ENCODE peak calls at places on chromosomes 7 and 10, in seven cellular contexts. V, K, D, W, F, X and A are unnamed samples.

GRCh38 chr10:73183882-73184281 is 16.0 kb downstream of the FAM149B1 start:
- DNase-seq in V (no peak), K (no peak), D (no peak), W (no peak), F (no peak), X (no peak), A (no peak)

GRCh38 chr7:42677751-42678231 is 234.1 kb downstream of the C7orf25 start:
- DNase-seq in V (no peak), K (no peak), D (no peak), W (no peak), F (no peak), X (no peak), A (no peak)

GRCh38 chr7:135672560-135673359 is 10.4 kb downstream of the STMP1 start:
- DNase-seq in V (peak), K (no peak), D (no peak), W (no peak), F (no peak), X (peak), A (no peak)

GRCh38 chr7:157276731-157277562 is 59.9 kb upstream of the DNAJB6 start:
- DNase-seq in V (peak), K (no peak), D (no peak), W (no peak), F (no peak), X (no peak), A (no peak)

GRCh38 chr7:124801330-124801895 is 35.8 kb upstream of the GPR37 start:
- DNase-seq in V (no peak), K (no peak), D (no peak), W (no peak), F (no peak), X (no peak), A (no peak)

GRCh38 chr10:112811741-112812551 is 138.1 kb upstream of the TCF7L2 start:
- DNase-seq in V (no peak), K (no peak), D (peak), W (no peak), F (no peak), X (no peak), A (peak)

GRCh38 chr10:81179805-81180452 is 642.2 kb downstream of the SH2D4B start:
- DNase-seq in V (peak), K (no peak), D (peak), W (no peak), F (no peak), X (peak), A (no peak)

GRCh38 chr7:131950758-131951157 is 394.3 kb upstream of the PODXL start:
- DNase-seq in V (no peak), K (no peak), D (no peak), W (no peak), F (no peak), X (no peak), A (no peak)

GRCh38 chr7:22647451-22648257 is 79.3 kb upstream of the IL6 start:
- DNase-seq in V (no peak), K (no peak), D (no peak), W (no peak), F (no peak), X (no peak), A (no peak)

GRCh38 chr7:6607651-6608051 is 7.8 kb upstream of the ZNF853 start:
- DNase-seq in V (no peak), K (no peak), D (no peak), W (no peak), F (no peak), X (no peak), A (no peak)

GRCh38 chr10:107409517-107409916 is 245.0 kb upstream of the SORCS1 start:
- DNase-seq in V (peak), K (no peak), D (no peak), W (no peak), F (no peak), X (no peak), A (no peak)

GRCh38 chr10:22601618-22602017 is 112.8 kb downstream of the PIP4K2A start:
- DNase-seq in V (no peak), K (peak), D (no peak), W (no peak), F (no peak), X (no peak), A (no peak)

GRCh38 chr7:120926943-120927346 is 23.6 kb upstream of the ING3 start:
- DNase-seq in V (no peak), K (no peak), D (no peak), W (no peak), F (no peak), X (no peak), A (no peak)

GRCh38 chr7:80147543-80148376 is 13.1 kb downstream of the GNAI1 start:
- DNase-seq in V (no peak), K (no peak), D (no peak), W (no peak), F (no peak), X (no peak), A (no peak)

GRCh38 chr10:11529276-11529675 is 82.2 kb downstream of the USP6NL start:
- DNase-seq in V (no peak), K (no peak), D (no peak), W (no peak), F (no peak), X (no peak), A (no peak)

GRCh38 chr10:96047004-96047649 is 3.7 kb downstream of the CCNJ start:
- DNase-seq in V (no peak), K (no peak), D (no peak), W (no peak), F (no peak), X (no peak), A (no peak)

GRCh38 chr10:113540845-113541553 is 11.9 kb upstream of the HABP2 start:
- DNase-seq in V (no peak), K (no peak), D (no peak), W (no peak), F (no peak), X (no peak), A (no peak)

GRCh38 chr7:34900891-34901493 is 136.3 kb downstream of the DPY19L1 start:
- DNase-seq in V (no peak), K (no peak), D (peak), W (no peak), F (no peak), X (no peak), A (no peak)